ENCODE peak calls at places on chromosomes 5 and 9, in seven cellular contexts. V, Y, Z, E, S, H and D are unnamed samples.

GRCh38 chr5:159874308-159874707 is 42.0 kb upstream of the ADRA1B start:
- DNase-seq in V (peak), Y (no peak), S (no peak), Z (no peak), E (no peak), H (no peak), D (no peak)

GRCh38 chr5:52989781-52990530 is 804 bp downstream of the ITGA2 start:
- DNase-seq in E (peak), H (peak), Y (no peak), Z (no peak), V (peak), S (peak), D (no peak)

GRCh38 chr5:106523842-106524241 is 1146.9 kb downstream of the EFNA5 start:
- DNase-seq in V (peak), S (no peak), Y (no peak), H (no peak), Z (no peak), E (no peak), D (no peak)

GRCh38 chr5:112240011-112240410 is 179.1 kb downstream of the EPB41L4A start:
- DNase-seq in Y (no peak), S (no peak), H (no peak), V (no peak), Z (peak), E (no peak), D (no peak)

GRCh38 chr9:128916204-128916603 is 4.6 kb upstream of the PHYHD1 start:
- DNase-seq in V (peak), H (peak), S (peak), E (no peak), Y (peak), Z (no peak), D (no peak)

GRCh38 chr9:91991621-91992435 is 41.8 kb upstream of the ROR2 start:
- DNase-seq in Z (no peak), S (no peak), V (no peak), H (no peak), Y (peak), E (no peak), D (peak)

GRCh38 chr5:149429839-149430721 is 51.0 kb upstream of the IL17B start:
- DNase-seq in E (peak), S (no peak), Y (peak), H (peak), Z (no peak), V (no peak), D (no peak)

GRCh38 chr5:91020065-91020800 is 362.9 kb downstream of the ARRDC3 start:
- DNase-seq in Y (no peak), E (no peak), V (no peak), H (no peak), S (no peak), Z (peak), D (no peak)

GRCh38 chr5:76715734-76716455 is at the start of gene F2R:
- DNase-seq in S (peak), Z (no peak), E (no peak), H (peak), V (peak), Y (no peak), D (peak)

GRCh38 chr5:57976506-57976905 is 483.4 kb downstream of the PLK2 start:
- DNase-seq in H (no peak), Z (no peak), Y (no peak), S (no peak), V (no peak), E (no peak), D (no peak)

GRCh38 chr5:107501965-107502691 is 168.6 kb downstream of the EFNA5 start:
- DNase-seq in Y (no peak), H (no peak), Z (no peak), S (no peak), V (peak), E (no peak), D (no peak)

GRCh38 chr9:114225534-114226288 is 70.4 kb downstream of the COL27A1 start:
- DNase-seq in H (no peak), Z (no peak), V (peak), E (no peak), S (no peak), Y (no peak), D (no peak)

GRCh38 chr9:92714787-92715487 is 45.0 kb upstream of the IPPK start:
- DNase-seq in Y (peak), Z (no peak), S (no peak), H (no peak), V (no peak), E (no peak), D (peak)

GRCh38 chr9:109806506-109807115 is 26.6 kb downstream of the PALM2AKAP2 start:
- DNase-seq in Z (no peak), Y (no peak), S (no peak), V (no peak), E (no peak), H (peak), D (no peak)

GRCh38 chr9:21813575-21814473 is 11.4 kb downstream of the MTAP start:
- DNase-seq in S (peak), Y (peak), Z (no peak), E (peak), H (peak), V (peak), D (no peak)

GRCh38 chr5:59724482-59725392 is 168.8 kb downstream of the PDE4D start:
- DNase-seq in Z (no peak), E (peak), H (peak), S (no peak), V (peak), Y (no peak), D (no peak)

DNA sequence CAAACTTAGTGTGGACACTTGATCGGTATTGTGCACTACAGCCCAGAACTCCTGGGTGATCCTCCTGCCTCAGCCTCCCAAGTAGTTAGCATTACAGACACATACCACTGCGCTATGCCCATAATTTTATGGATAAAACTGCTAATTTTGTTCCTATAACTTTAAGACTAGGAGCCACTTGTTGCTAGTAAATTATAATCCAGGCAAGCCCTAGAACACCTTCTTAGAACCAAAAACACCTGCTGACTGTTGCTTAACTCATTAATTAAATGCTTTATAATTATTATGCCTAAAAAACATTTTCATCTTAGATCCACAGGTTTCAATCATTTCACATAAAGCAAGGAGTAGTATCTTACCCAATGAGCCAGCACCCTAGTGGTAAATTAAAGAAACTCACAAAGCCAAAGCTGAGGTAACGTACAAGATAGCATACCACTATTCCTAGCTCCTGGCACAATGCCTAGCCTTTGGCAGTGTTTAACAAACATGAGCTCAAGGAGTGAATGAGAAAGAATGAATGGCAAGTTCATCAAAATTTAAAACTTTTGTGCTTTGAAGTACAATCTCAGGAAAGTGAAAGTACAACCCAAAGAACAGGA is 5.4 kb downstream of the MRPS27 start:
- DNase-seq in V (peak), S (peak), Z (no peak), Y (no peak), E (peak), H (peak), D (no peak)
- TF ChIP-seq CTCF in V (peak), S (no peak), Z (peak), Y (peak), E (no peak), H (peak), D (peak)

DNA sequence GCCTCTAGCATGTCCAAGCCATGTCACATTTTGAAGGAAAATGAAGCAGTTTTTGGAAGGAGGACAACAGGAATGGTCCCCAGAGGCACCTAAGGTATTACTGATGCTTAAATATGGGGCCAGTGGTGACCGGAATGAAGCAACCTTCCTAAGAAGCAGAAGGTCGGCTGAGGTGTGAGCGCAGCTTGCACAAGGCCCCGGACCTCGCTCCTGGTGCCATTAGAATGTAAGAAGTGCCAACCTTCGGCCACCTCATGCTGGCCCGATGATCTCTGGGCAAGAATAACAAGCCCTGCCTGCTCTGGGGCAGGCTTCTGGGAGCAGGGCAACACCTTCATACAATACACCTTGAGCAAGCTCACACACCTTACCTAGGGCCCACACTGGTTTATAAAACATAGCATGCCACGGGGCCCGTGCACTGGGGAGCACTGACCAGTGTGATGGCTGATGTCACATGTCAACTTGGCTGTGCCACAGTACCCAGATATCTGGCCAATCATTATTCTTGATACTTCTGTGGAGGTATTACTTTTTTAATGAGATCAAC is 21.9 kb downstream of the SEMA4D start:
- DNase-seq in Y (no peak), S (no peak), Z (no peak), E (no peak), V (no peak), H (no peak), D (no peak)
- TF ChIP-seq CTCF in Y (no peak), S (no peak), Z (no peak), E (no peak), V (no peak), H (no peak), D (no peak)

GRCh38 chr9:121841771-121842611 is 190.6 kb downstream of the DAB2IP start:
- DNase-seq in H (no peak), E (no peak), S (no peak), Y (no peak), Z (peak), V (no peak), D (peak)
- TF ChIP-seq CTCF in H (no peak), E (no peak), S (no peak), Y (no peak), Z (no peak), V (no peak), D (no peak)

GRCh38 chr5:989961-990530 is 18.6 kb upstream of the NKD2 start:
- DNase-seq in S (no peak), Z (no peak), H (peak), Y (peak), E (peak), V (no peak), D (no peak)
- TF ChIP-seq CTCF in S (peak), Z (peak), H (peak), Y (peak), E (peak), V (no peak), D (no peak)

GRCh38 chr9:79471577-79472543 is 99.9 kb upstream of the TLE4 start:
- DNase-seq in Y (peak), V (peak), H (peak), E (peak), S (peak), Z (no peak), D (no peak)
- TF ChIP-seq CTCF in Y (peak), V (peak), H (no peak), E (peak), S (no peak), Z (no peak), D (no peak)

DNA sequence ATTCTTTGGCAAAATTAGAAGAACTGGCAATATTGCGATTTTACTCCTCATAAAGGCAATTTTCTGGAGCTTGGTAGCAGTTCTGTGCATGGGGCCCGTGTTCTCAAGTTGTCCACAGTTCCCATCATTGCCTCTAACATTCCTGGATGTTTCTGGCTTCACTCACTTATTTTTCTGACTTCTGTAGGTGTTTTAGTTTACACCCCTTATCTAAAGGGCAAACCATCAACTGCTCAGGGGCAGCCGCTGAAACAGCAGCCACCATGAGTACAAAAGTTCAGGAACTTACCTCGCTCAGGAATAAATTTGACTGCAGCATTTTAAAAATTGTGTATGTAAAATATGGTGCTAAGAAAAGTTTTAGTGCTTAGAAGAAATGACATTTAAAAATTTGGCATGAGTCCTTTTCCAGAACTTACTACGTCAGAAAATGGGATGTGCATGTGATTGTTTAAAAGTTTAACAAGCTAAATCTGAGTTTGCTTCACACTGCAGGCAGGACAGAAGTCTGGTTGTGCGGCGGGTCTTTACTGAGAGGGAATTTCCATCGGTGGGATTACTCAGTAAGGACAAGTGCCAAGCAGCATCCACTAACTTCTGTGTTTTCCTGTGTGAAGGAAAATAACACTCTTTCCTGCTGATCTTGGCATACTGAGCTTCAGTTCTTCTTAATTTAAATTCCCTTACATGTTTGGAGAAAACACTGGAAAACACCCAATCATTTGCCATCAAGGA is 261.7 kb downstream of the MAT2B start:
- DNase-seq in Z (no peak), V (no peak), Y (no peak), E (no peak), H (no peak), S (no peak), D (no peak)
- TF ChIP-seq CTCF in Z (no peak), V (no peak), Y (no peak), E (no peak), H (no peak), S (no peak), D (no peak)

GRCh38 chr9:135410831-135411473 is 68.6 kb upstream of the PPP1R26 start:
- DNase-seq in Z (no peak), V (no peak), Y (no peak), S (no peak), H (no peak), E (no peak), D (no peak)
- TF ChIP-seq CTCF in Z (no peak), V (no peak), Y (no peak), S (no peak), H (no peak), E (no peak), D (peak)

DNA sequence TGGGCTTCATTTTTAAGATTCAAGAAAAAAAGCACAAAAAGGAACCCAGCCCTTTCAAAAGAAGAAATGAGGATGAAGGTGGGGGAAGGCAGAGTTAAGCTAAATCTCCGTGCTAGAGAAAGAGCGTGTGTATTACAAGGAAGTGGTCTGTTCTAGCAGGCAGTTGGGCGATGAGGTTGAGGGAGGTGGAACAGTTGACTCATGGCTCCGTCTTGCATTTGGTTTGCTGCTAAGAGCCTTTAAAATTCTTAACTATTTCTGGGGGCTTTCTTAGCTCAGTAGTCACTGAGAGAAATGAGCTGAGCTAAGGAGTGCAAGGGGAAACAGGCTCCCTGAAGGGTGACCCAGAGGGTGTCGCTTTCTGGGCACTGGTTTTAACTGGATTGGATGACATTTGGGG is 117.4 kb downstream of the GCNT1 start:
- DNase-seq in Y (no peak), V (peak), E (no peak), Z (peak), S (no peak), H (peak), D (no peak)
- TF ChIP-seq CTCF in Y (no peak), V (no peak), E (no peak), Z (no peak), S (no peak), H (no peak), D (no peak)